ENCODE peak calls at places on chromosomes 16 and 17, in six cellular contexts. R, G, U, I, Z and K are unnamed samples.

GRCh38 chr17:59311051-59311468 is 20.4 kb upstream of the YPEL2 start:
- DNase-seq in I (peak; percentile 49), Z (no peak), R (peak; percentile 57), U (peak; percentile 72), G (no peak), K (peak; percentile 30)

GRCh38 chr17:80455328-80455710 is 21.1 kb downstream of the NPTX1 start:
- DNase-seq in U (peak; percentile 15), G (no peak), R (no peak), Z (peak; percentile 63), I (peak; percentile 46), K (no peak)

GRCh38 chr17:32503251-32504165 is 16.7 kb downstream of the CDK5R1 start:
- DNase-seq in Z (no peak), U (peak; percentile 76), I (no peak), R (no peak), G (no peak), K (no peak)

GRCh38 chr16:57701759-57702371 is 7.3 kb downstream of the DRC7 start:
- DNase-seq in I (no peak), G (no peak), R (no peak), U (no peak), Z (no peak), K (peak; percentile 48)

GRCh38 chr17:39194089-39194984 is 3.1 kb downstream of the CACNB1 start:
- DNase-seq in Z (no peak), I (peak; percentile 67), R (peak; percentile 36), G (peak; percentile 58), U (no peak), K (no peak)

GRCh38 chr16:21275529-21275928 is 2.6 kb downstream of the CRYM start:
- DNase-seq in I (no peak), G (no peak), U (no peak), Z (no peak), R (no peak), K (no peak)

GRCh38 chr16:87067890-87068289 is 249.3 kb downstream of the C16orf95 start:
- DNase-seq in G (no peak), R (no peak), U (no peak), Z (no peak), I (no peak), K (no peak)

GRCh38 chr17:12790806-12791148 is 1.5 kb downstream of the ARHGAP44 start:
- DNase-seq in U (no peak), Z (no peak), I (no peak), G (no peak), R (no peak), K (peak; percentile 79)

GRCh38 chr17:81456798-81457197 is 55.8 kb downstream of the ACTG1 start:
- DNase-seq in G (no peak), R (no peak), Z (no peak), U (no peak), I (no peak), K (no peak)

GRCh38 chr17:36592316-36592710 is 634 bp downstream of the DHRS11 start:
- DNase-seq in I (no peak), Z (no peak), G (no peak), R (peak; percentile 38), U (no peak), K (peak; percentile 62)

GRCh38 chr17:73227944-73228343 is 33.7 kb downstream of the CPSF4L start:
- DNase-seq in U (no peak), Z (no peak), R (no peak), G (no peak), I (no peak), K (no peak)
- H3K27ac ChIP-seq in U (no peak overlapping the region), Z (no peak overlapping the region), R (no peak overlapping the region), G (no peak overlapping the region), I (peak overlapping the region; percentile 21), K (no peak overlapping the region)

GRCh38 chr17:64983708-64984107 is 64.4 kb upstream of the LRRC37A3 start:
- DNase-seq in Z (no peak), I (no peak), G (no peak), U (no peak), R (no peak), K (no peak)

GRCh38 chr17:64982139-64982802 is 63.0 kb upstream of the LRRC37A3 start:
- DNase-seq in Z (no peak), I (peak; percentile 58), U (no peak), G (no peak), R (no peak), K (no peak)

GRCh38 chr17:64984181-64984580 is 64.9 kb upstream of the LRRC37A3 start:
- DNase-seq in G (no peak), Z (no peak), R (no peak), I (no peak), U (no peak), K (no peak)

GRCh38 chr17:64984776-64985521 is 65.7 kb upstream of the LRRC37A3 start:
- DNase-seq in I (peak; percentile 23), U (peak; percentile 47), G (no peak), R (no peak), Z (no peak), K (peak; percentile 62)
- H3K27ac ChIP-seq in I (no peak overlapping the region), U (peak overlapping the region; percentile 97), G (peak overlapping the region; percentile 84), R (no peak overlapping the region), Z (peak overlapping the region; percentile 89), K (peak overlapping the region; percentile 73)

DNA sequence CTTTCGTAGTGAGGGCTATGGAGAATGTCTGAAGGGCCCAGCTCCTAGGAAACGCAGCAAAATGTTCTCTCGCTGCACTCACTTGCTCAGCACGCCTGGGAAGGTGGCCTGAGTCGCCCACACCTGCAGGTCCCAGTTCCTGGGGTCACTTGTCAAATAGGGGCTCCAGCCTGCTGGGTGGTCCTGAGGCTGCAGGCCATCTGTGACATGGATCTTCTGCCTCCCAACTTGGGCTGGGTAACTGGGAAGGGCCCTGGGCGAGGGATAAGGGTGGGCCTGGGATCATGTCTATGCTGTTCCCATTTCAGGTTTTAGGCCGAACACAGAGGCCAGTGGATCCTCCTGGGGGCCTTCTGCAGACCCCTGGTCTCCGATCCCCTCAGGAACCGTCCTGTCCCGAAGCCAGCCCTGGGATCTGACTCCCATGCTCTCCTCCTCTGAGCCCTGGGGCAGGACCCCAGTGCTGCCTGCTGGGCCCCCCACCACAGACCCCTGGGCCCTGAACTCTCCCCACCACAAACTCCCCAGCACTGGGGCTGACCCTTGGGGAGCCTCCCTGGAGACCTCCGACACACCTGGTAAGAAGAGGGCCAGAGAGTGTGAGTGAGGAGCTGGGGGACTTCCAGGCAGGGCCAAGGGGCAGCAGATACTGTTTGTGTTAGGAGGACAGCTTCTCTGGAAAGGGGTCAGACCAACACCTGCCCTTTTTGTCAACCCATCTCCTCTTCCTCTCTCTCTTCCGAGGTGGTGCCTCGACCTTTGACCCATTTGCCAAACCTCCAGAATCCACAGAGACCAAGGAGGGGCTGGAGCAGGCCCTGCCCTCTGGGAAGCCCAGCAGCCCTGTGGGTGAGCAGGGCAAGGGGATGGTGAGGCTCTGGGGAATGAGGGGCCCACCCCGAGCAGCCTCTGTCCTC is 6.2 kb upstream of the SPATA20 start:
- DNase-seq in G (no peak), Z (no peak), U (no peak), R (no peak), I (no peak), K (no peak)
- H3K27ac ChIP-seq in G (no peak overlapping the region), Z (peak overlapping the region; percentile 80), U (no peak overlapping the region), R (no peak overlapping the region), I (no peak overlapping the region), K (no peak overlapping the region)

DNA sequence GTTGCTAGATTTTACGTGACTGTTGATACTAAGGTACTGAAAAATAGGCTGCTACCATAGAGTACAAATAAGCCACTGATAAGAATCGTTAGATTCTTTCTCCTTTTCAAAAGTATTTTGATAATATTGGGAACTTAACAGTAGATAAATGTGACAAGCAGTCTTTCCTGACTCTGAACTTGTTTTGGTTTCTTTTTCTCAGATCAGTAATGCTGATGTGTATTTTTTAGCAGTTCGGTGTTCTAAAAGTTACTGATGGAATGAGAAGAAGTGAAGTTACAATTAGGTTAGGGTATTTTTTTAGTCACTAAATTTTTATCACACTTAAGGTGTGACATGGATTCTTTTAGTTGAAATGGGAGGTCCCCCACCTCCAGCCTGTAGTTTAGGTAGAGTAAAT is 2.2 kb downstream of the RBBP6 start:
- DNase-seq in R (no peak), G (no peak), Z (no peak), I (no peak), U (peak; percentile 52), K (no peak)
- H3K27ac ChIP-seq in R (no peak overlapping the region), G (no peak overlapping the region), Z (no peak overlapping the region), I (no peak overlapping the region), U (peak overlapping the region; percentile 99), K (peak overlapping the region; percentile 100)

GRCh38 chr17:17738901-17739300 is 57.6 kb downstream of the RAI1 start:
- DNase-seq in Z (no peak), G (no peak), U (no peak), I (no peak), R (no peak), K (peak; percentile 34)
- H3K27ac ChIP-seq in Z (peak overlapping the region; percentile 86), G (peak overlapping the region; percentile 96), U (no peak overlapping the region), I (peak overlapping the region; percentile 55), R (no peak overlapping the region), K (peak overlapping the region; percentile 57)

DNA sequence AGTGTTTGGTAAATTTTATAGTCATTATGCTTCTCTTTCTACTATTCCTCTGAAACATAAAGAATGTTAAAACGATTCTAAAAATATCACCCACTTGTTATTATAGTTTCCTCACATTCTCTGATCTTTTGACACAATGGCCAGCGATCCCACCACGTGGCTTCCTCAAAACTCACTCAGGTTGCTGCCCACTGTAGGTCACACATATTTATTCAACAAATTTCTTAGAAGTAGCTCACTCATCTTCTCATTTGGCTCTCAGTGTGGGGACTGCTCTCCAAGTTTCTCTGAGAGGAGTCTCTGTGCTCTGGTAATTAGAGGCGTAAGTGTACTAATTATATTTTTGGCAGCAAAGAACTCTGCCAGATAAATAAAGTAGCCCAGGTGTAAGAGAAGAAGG is 465.4 kb downstream of the CDH11 start:
- DNase-seq in I (no peak), R (no peak), G (no peak), U (no peak), Z (no peak), K (no peak)
- H3K27ac ChIP-seq in I (no peak overlapping the region), R (no peak overlapping the region), G (no peak overlapping the region), U (no peak overlapping the region), Z (no peak overlapping the region), K (no peak overlapping the region)